ENCODE peak calls at places on chromosomes 13 and 19, in four cellular contexts. V is KG1, I is NCI-H2171 treated with DMSO at 0.1 percent for 48 hours, R is HT-29. X is an unnamed sample.

GRCh38 chr19:51398096-51398704 is 7.8 kb upstream of the C19orf84 start:
- DNase-seq in V (peak), R (peak), I (peak), X (no peak)

GRCh38 chr19:1385816-1386215 is 2.1 kb downstream of the NDUFS7 start:
- DNase-seq in V (no peak), I (no peak), R (no peak), X (no peak)

GRCh38 chr13:70339738-70340137 is 231.5 kb upstream of the KLHL1 start:
- DNase-seq in R (peak), I (peak), V (no peak), X (no peak)

GRCh38 chr19:44677019-44677809 is 5.9 kb downstream of the CEACAM19 start:
- DNase-seq in I (peak), V (no peak), R (peak), X (no peak)

GRCh38 chr19:42052241-42052863 is 17.7 kb downstream of the GRIK5 start:
- DNase-seq in V (no peak), I (peak), R (no peak), X (no peak)

GRCh38 chr19:16400911-16401675 is 70.7 kb downstream of the EPS15L1 start:
- DNase-seq in R (no peak), V (no peak), I (no peak), X (no peak)

GRCh38 chr13:20191902-20192469 is 752 bp downstream of the GJB2 start:
- DNase-seq in V (no peak), R (peak), I (no peak), X (no peak)

GRCh38 chr13:110135977-110136597 is 170.9 kb downstream of the COL4A1 start:
- DNase-seq in I (no peak), R (no peak), V (no peak), X (no peak)

GRCh38 chr19:2624537-2625091 is 77.9 kb downstream of the GNG7 start:
- DNase-seq in I (peak), R (peak), V (no peak), X (no peak)

GRCh38 chr13:53405616-53406015 is 377.0 kb downstream of the OLFM4 start:
- DNase-seq in I (no peak), V (no peak), R (peak), X (no peak)

GRCh38 chr19:53813996-53814395 is 10.1 kb downstream of the NLRP12 start:
- DNase-seq in R (no peak), V (no peak), I (no peak), X (no peak)

GRCh38 chr13:100673831-100674362 is 698 bp downstream of the TMTC4 start:
- DNase-seq in R (peak), V (peak), I (peak), X (peak)

GRCh38 chr13:33728271-33729037 is 89.5 kb upstream of the RFC3 start:
- DNase-seq in R (no peak), V (no peak), I (no peak), X (peak)

GRCh38 chr13:45199716-45200115 is 1.1 kb downstream of the KCTD4 start:
- DNase-seq in V (no peak), I (no peak), R (no peak), X (no peak)

GRCh38 chr19:1019980-1020867 is 699 bp downstream of the TMEM259 start:
- DNase-seq in I (no peak), V (no peak), R (no peak), X (no peak)

GRCh38 chr19:3268763-3269162 is 44.3 kb downstream of the CELF5 start:
- DNase-seq in R (no peak), V (no peak), I (no peak), X (no peak)

GRCh38 chr19:43983912-43984686 is at the start of gene ZNF155:
- DNase-seq in I (peak), V (peak), R (peak), X (peak)